ENCODE peak calls at places on chromosomes 3 and 15, in seven cellular contexts. H, M, B, C, G, W and O are unnamed samples.

GRCh38 chr3:115709135-115709534 is 85.8 kb downstream of the GAP43 start:
- DNase-seq in C (no peak), H (no peak), M (no peak), B (no peak), W (no peak), G (no peak), O (no peak)

GRCh38 chr3:109337393-109337792 is at the start of gene DPPA4:
- DNase-seq in H (no peak), M (no peak), W (no peak), G (no peak), B (no peak), C (no peak), O (no peak)

GRCh38 chr15:39579487-39580116 is 1.3 kb upstream of the THBS1 start:
- DNase-seq in B (peak; percentile 81), W (peak; percentile 98), H (no peak), G (no peak), C (peak; percentile 54), M (no peak), O (peak; percentile 87)

GRCh38 chr3:143952569-143953069 is 19.0 kb upstream of the DIPK2A start:
- DNase-seq in W (no peak), B (no peak), C (no peak), G (no peak), H (no peak), M (no peak), O (no peak)

GRCh38 chr3:72657666-72658065 is 190.6 kb downstream of the SHQ1 start:
- DNase-seq in B (peak; percentile 58), G (peak; percentile 60), M (peak; percentile 8), W (no peak), H (peak; percentile 5), C (no peak), O (no peak)

GRCh38 chr15:49255966-49256759 is 86.1 kb downstream of the GALK2 start:
- DNase-seq in W (peak; percentile 78), H (no peak), C (no peak), G (no peak), M (no peak), B (no peak), O (no peak)

GRCh38 chr3:105899528-105899927 is 30.7 kb upstream of the CBLB start:
- DNase-seq in W (peak; percentile 79), C (no peak), H (no peak), M (no peak), B (no peak), G (no peak), O (peak; percentile 81)

GRCh38 chr3:188236241-188236640 is 82.3 kb downstream of the LPP start:
- DNase-seq in G (no peak), W (no peak), B (no peak), C (no peak), M (no peak), H (no peak), O (no peak)

GRCh38 chr3:23805228-23805880 is 401 bp upstream of the UBE2E1 start:
- DNase-seq in W (no peak), C (no peak), B (no peak), M (no peak), H (no peak), G (no peak), O (no peak)

GRCh38 chr15:67421105-67421504 is 99.8 kb upstream of the C15orf61 start:
- DNase-seq in B (no peak), W (no peak), G (no peak), C (no peak), H (no peak), M (no peak), O (no peak)